ENCODE peak calls at places on chromosomes 7 and 10, in four cellular contexts. One of them, this sample, is unnamed.

GRCh38 chr7:100476903-100477870 is 1.8 kb downstream of the TSC22D4 start:
- DNase-seq in NCI-H1092: no peak
- DNase-seq in HS-5: no peak
- DNase-seq in bronchial epithelial cell: no peak
- DNase-seq in this sample: no peak

GRCh38 chr10:30270247-30270646 is 78.8 kb downstream of the MTPAP start:
- DNase-seq in HS-5: no peak
- DNase-seq in NCI-H1092: no peak
- DNase-seq in bronchial epithelial cell: peak; percentile 33
- DNase-seq in this sample: peak; percentile 7

GRCh38 chr10:88565072-88565471 is 18.0 kb downstream of the RNLS start:
- DNase-seq in NCI-H1092: no peak
- DNase-seq in bronchial epithelial cell: peak; percentile 51
- DNase-seq in HS-5: no peak
- DNase-seq in this sample: peak; percentile 65

GRCh38 chr7:113875224-113875623 is 43.6 kb downstream of the PPP1R3A start:
- DNase-seq in NCI-H1092: no peak
- DNase-seq in bronchial epithelial cell: peak; percentile 6
- DNase-seq in HS-5: no peak
- DNase-seq in this sample: no peak

GRCh38 chr10:78916227-78916626 is 152.5 kb upstream of the ZMIZ1 start:
- DNase-seq in HS-5: no peak
- DNase-seq in bronchial epithelial cell: no peak
- DNase-seq in NCI-H1092: no peak
- DNase-seq in this sample: no peak

GRCh38 chr10:124217031-124217430 is 123.6 kb upstream of the CHST15 start:
- DNase-seq in HS-5: no peak
- DNase-seq in bronchial epithelial cell: no peak
- DNase-seq in NCI-H1092: no peak
- DNase-seq in this sample: no peak

GRCh38 chr7:157419030-157419293 is 82.2 kb downstream of the DNAJB6 start:
- DNase-seq in HS-5: no peak
- DNase-seq in NCI-H1092: no peak
- DNase-seq in bronchial epithelial cell: no peak
- DNase-seq in this sample: no peak

GRCh38 chr7:1632506-1632905 is 37.6 kb upstream of the ELFN1 start:
- DNase-seq in NCI-H1092: no peak
- DNase-seq in HS-5: no peak
- DNase-seq in bronchial epithelial cell: no peak
- DNase-seq in this sample: no peak

GRCh38 chr7:76343294-76343930 is 15.4 kb downstream of the YWHAG start:
- DNase-seq in HS-5: no peak
- DNase-seq in NCI-H1092: no peak
- DNase-seq in bronchial epithelial cell: peak; percentile 80
- DNase-seq in this sample: no peak

GRCh38 chr7:94873239-94873638 is 34.2 kb upstream of the PPP1R9A start:
- DNase-seq in bronchial epithelial cell: no peak
- DNase-seq in NCI-H1092: no peak
- DNase-seq in HS-5: no peak
- DNase-seq in this sample: no peak

GRCh38 chr7:33821970-33822369 is 83.4 kb upstream of the BMPER start:
- DNase-seq in HS-5: no peak
- DNase-seq in bronchial epithelial cell: peak; percentile 20
- DNase-seq in NCI-H1092: no peak
- DNase-seq in this sample: no peak

GRCh38 chr7:19317461-19317860 is 172.2 kb upstream of the FERD3L start:
- DNase-seq in HS-5: no peak
- DNase-seq in NCI-H1092: no peak
- DNase-seq in bronchial epithelial cell: no peak
- DNase-seq in this sample: no peak

GRCh38 chr10:103202319-103202718 is 9.2 kb upstream of the NT5C2 start:
- DNase-seq in HS-5: no peak
- DNase-seq in bronchial epithelial cell: no peak
- DNase-seq in NCI-H1092: no peak
- DNase-seq in this sample: no peak

GRCh38 chr7:85172530-85172941 is 14.3 kb downstream of the SEMA3D start:
- DNase-seq in HS-5: no peak
- DNase-seq in NCI-H1092: no peak
- DNase-seq in bronchial epithelial cell: peak; percentile 59
- DNase-seq in this sample: peak; percentile 42

GRCh38 chr7:37176079-37176478 is 272.6 kb downstream of the ELMO1 start:
- DNase-seq in bronchial epithelial cell: no peak
- DNase-seq in NCI-H1092: no peak
- DNase-seq in HS-5: no peak
- DNase-seq in this sample: no peak

GRCh38 chr10:101028446-101029244 is 2.3 kb downstream of the PDZD7 start:
- DNase-seq in HS-5: no peak
- DNase-seq in bronchial epithelial cell: no peak
- DNase-seq in NCI-H1092: no peak
- DNase-seq in this sample: peak; percentile 29

GRCh38 chr7:76303057-76303828 is 770 bp downstream of the HSPB1 start:
- DNase-seq in HS-5: no peak
- DNase-seq in bronchial epithelial cell: peak; percentile 71
- DNase-seq in NCI-H1092: peak; percentile 69
- DNase-seq in this sample: peak; percentile 89

GRCh38 chr7:88111136-88111748 is 108.6 kb downstream of the SRI start:
- DNase-seq in HS-5: peak; percentile 63
- DNase-seq in bronchial epithelial cell: peak; percentile 59
- DNase-seq in NCI-H1092: no peak
- DNase-seq in this sample: peak; percentile 77

GRCh38 chr7:34488766-34489165 is 169.3 kb upstream of the NPSR1 start:
- DNase-seq in bronchial epithelial cell: no peak
- DNase-seq in HS-5: no peak
- DNase-seq in NCI-H1092: no peak
- DNase-seq in this sample: no peak